ENCODE peak calls at places on chromosomes 12 and 14, in ten cellular contexts. I is stomach, O is endodermal cell, D is ovary, U is uterus, Q is pancreas, K is psoas muscle, T is HCT116, P is tibial artery, F is PC-3. X is an unnamed sample.

GRCh38 chr12:93146278-93146939 is 217.3 kb upstream of the EEA1 start:
- DNase-seq in I (no peak), O (no peak), D (no peak), U (no peak), Q (no peak), K (no peak), T (no peak), P (no peak), F (peak; percentile 35), X (no peak)

GRCh38 chr12:19107750-19108149 is 21.8 kb upstream of the PLEKHA5 start:
- DNase-seq in I (no peak), O (no peak), D (no peak), U (no peak), Q (no peak), K (no peak), T (no peak), P (no peak), F (no peak), X (no peak)

GRCh38 chr12:570237-570925 is 92.9 kb downstream of the NINJ2 start:
- DNase-seq in I (peak; percentile 77), O (peak; percentile 95), D (peak; percentile 80), U (peak; percentile 80), Q (peak; percentile 56), K (peak; percentile 86), T (peak; percentile 76), P (peak; percentile 93), F (peak; percentile 81), X (peak; percentile 89)

GRCh38 chr14:54478621-54479215 is 10.1 kb downstream of the GMFB start:
- DNase-seq in I (no peak), O (no peak), D (no peak), U (no peak), Q (no peak), K (no peak), T (no peak), P (no peak), F (no peak), X (no peak)

GRCh38 chr12:53766881-53767280 is 15.1 kb upstream of the CISTR start:
- DNase-seq in I (no peak), O (no peak), D (no peak), U (no peak), Q (no peak), K (no peak), T (no peak), P (no peak), F (no peak), X (no peak)

GRCh38 chr12:54657048-54657696 is 9.0 kb upstream of the DCD start:
- DNase-seq in I (peak; percentile 56), O (no peak), D (no peak), U (no peak), Q (no peak), K (no peak), T (no peak), P (no peak), F (no peak), X (no peak)

GRCh38 chr14:90140956-90141316 is 79.1 kb downstream of the KCNK13 start:
- DNase-seq in I (no peak), O (no peak), D (no peak), U (no peak), Q (no peak), K (no peak), T (no peak), P (no peak), F (peak; percentile 81), X (no peak)

GRCh38 chr14:95025941-95026340 is 131.4 kb downstream of the DICER1 start:
- DNase-seq in I (no peak), O (no peak), D (no peak), U (no peak), Q (no peak), K (no peak), T (no peak), P (no peak), F (no peak), X (peak; percentile 46)

GRCh38 chr12:116480210-116480818 is 78.9 kb upstream of the MAP1LC3B2 start:
- DNase-seq in I (no peak), O (no peak), D (no peak), U (no peak), Q (no peak), K (no peak), T (no peak), P (no peak), F (no peak), X (no peak)

GRCh38 chr12:122437656-122438121 is 15.2 kb upstream of the CLIP1 start:
- DNase-seq in I (peak; percentile 28), O (no peak), D (peak; percentile 48), U (peak; percentile 55), Q (no peak), K (peak; percentile 68), T (no peak), P (peak; percentile 86), F (peak; percentile 55), X (peak; percentile 73)

GRCh38 chr12:57845478-57846284 is 848 bp downstream of the CTDSP2 start:
- DNase-seq in I (peak; percentile 82), O (peak; percentile 92), D (peak; percentile 68), U (peak; percentile 71), Q (peak; percentile 91), K (peak; percentile 81), T (no peak), P (peak; percentile 93), F (peak; percentile 47), X (peak; percentile 85)

GRCh38 chr12:103929051-103929908 is 930 bp upstream of the HSP90B1 start:
- DNase-seq in I (peak; percentile 82), O (peak; percentile 96), D (peak; percentile 87), U (peak; percentile 94), Q (peak; percentile 90), K (peak; percentile 83), T (peak; percentile 78), P (peak; percentile 91), F (peak; percentile 92), X (peak; percentile 92)

GRCh38 chr12:99596762-99597161 is 50.8 kb upstream of the GARIN6 start:
- DNase-seq in I (no peak), O (no peak), D (no peak), U (no peak), Q (no peak), K (no peak), T (no peak), P (no peak), F (no peak), X (no peak)

GRCh38 chr12:52806169-52806811 is 7.6 kb downstream of the KRT4 start:
- DNase-seq in I (no peak), O (no peak), D (no peak), U (no peak), Q (no peak), K (no peak), T (no peak), P (no peak), F (no peak), X (no peak)

GRCh38 chr14:29521526-29522137 is 406.0 kb downstream of the PRKD1 start:
- DNase-seq in I (no peak), O (peak; percentile 82), D (no peak), U (no peak), Q (no peak), K (no peak), T (no peak), P (no peak), F (peak; percentile 51), X (no peak)
- TF ChIP-seq CTCF in I (no peak), O (peak; percentile 90), D (no peak), U (no peak), Q (no peak), K (no peak), T (peak; percentile 16), P (no peak), F (peak; percentile 77), X (no peak)

GRCh38 chr14:103340480-103341212 is 6.6 kb downstream of the EIF5 start:
- DNase-seq in I (no peak), O (no peak), D (no peak), U (no peak), Q (no peak), K (no peak), T (no peak), P (no peak), F (no peak), X (no peak)

GRCh38 chr14:103339561-103339960 is 5.5 kb downstream of the EIF5 start:
- DNase-seq in I (no peak), O (no peak), D (no peak), U (no peak), Q (no peak), K (no peak), T (no peak), P (no peak), F (no peak), X (no peak)

GRCh38 chr14:103336191-103336590 is 2.2 kb downstream of the EIF5 start:
- DNase-seq in I (no peak), O (no peak), D (no peak), U (no peak), Q (no peak), K (no peak), T (no peak), P (no peak), F (no peak), X (no peak)

GRCh38 chr14:103334644-103335603 is 887 bp downstream of the EIF5 start:
- DNase-seq in I (peak; percentile 76), O (peak; percentile 61), D (peak; percentile 79), U (peak; percentile 75), Q (peak; percentile 73), K (peak; percentile 87), T (no peak), P (peak; percentile 85), F (peak; percentile 75), X (peak; percentile 77)

DNA sequence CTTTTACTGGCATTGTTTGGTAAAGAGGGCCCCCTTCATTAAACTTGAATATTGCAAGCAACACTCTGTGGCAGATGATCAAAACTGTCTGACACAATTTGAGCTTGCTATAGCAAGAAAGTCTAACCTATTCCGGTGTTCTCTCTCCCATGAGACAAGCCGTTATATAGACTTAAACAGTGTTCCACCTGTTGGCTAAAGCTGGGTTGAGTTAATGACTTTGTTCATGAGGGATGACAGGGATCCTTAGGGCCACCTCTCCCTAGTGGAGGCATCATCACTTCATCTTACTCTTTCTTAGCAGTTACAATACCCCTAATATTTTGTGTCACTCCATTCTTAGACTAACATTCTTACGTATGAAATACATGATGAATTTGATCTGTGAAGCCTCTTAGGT is 3.8 kb downstream of the EIF5 start:
- DNase-seq in I (no peak), O (no peak), D (no peak), U (no peak), Q (no peak), K (no peak), T (no peak), P (no peak), F (no peak), X (no peak)
- H3K4me3 ChIP-seq in I (no peak overlapping the region), O (no peak overlapping the region), D (no peak overlapping the region), U (no peak overlapping the region), Q (no peak overlapping the region), K (no peak overlapping the region), T (no peak overlapping the region), P (no peak overlapping the region), F (no peak overlapping the region), X (no peak overlapping the region)

DNA sequence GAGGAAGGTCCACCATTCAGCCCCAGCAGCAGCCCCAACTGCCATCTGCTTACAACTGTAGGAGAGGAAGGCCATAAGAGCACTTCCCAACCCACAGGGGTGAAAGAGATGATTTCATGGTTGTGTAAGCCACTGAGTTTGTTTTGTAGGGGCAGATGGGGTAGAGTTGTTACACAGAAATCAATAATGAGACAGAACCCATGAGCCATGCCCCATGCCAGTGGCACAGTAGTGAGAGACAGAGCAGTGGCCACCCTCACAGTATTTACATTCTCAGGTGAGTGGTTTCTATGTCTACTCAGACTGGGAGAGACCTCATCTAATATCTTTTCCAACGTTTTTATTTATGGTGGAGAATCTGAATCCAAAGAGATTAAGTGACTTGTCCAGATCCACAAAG is 68.6 kb downstream of the NUAK1 start:
- DNase-seq in I (no peak), O (peak; percentile 20), D (no peak), U (no peak), Q (no peak), K (no peak), T (no peak), P (no peak), F (no peak), X (no peak)
- H3K4me1 ChIP-seq in I (peaks cover 10% of the 10 kb centered on the region), O (no peaks in the 10 kb centered on the region), D (peaks cover 1% of the 10 kb centered on the region), U (peaks cover 21% of the 10 kb centered on the region), Q (peaks cover 4% of the 10 kb centered on the region), K (no peaks in the 10 kb centered on the region), T (no peaks in the 10 kb centered on the region), P (peaks cover 37% of the 10 kb centered on the region), F (peaks cover 9% of the 10 kb centered on the region), X (no peaks in the 10 kb centered on the region)

GRCh38 chr14:21990116-21990515 is 316.5 kb upstream of the OR4E1 start:
- DNase-seq in I (no peak), O (no peak), D (no peak), U (no peak), Q (no peak), K (no peak), T (no peak), P (no peak), F (peak; percentile 50), X (no peak)
- TF ChIP-seq CTCF in I (no peak), O (peak; percentile 70), D (no peak), U (no peak), Q (no peak), K (no peak), T (peak; percentile 52), P (peak; percentile 21), F (peak; percentile 58), X (peak; percentile 49)